ENCODE peak calls at places on chromosome 12, in ten cellular contexts. One of them, this sample, is unnamed.

GRCh38 chr12:10364839-10365681 is 24.8 kb downstream of the KLRK1 start:
- DNase-seq in MM.1S: peak
- DNase-seq in mesenchymal stem cell: peak
- DNase-seq in body of pancreas: peak
- DNase-seq in mesendoderm: peak
- DNase-seq in GM23248: peak
- DNase-seq in fibroblast of pulmonary artery: peak
- DNase-seq in fibroblast of lung: peak
- DNase-seq in cardiac fibroblast: peak
- DNase-seq in Peyer's patch: peak
- DNase-seq in this sample: peak

GRCh38 chr12:5014269-5014668 is 29.4 kb upstream of the KCNA5 start:
- DNase-seq in MM.1S: no peak
- DNase-seq in mesenchymal stem cell: no peak
- DNase-seq in body of pancreas: no peak
- DNase-seq in mesendoderm: no peak
- DNase-seq in GM23248: peak
- DNase-seq in fibroblast of pulmonary artery: no peak
- DNase-seq in fibroblast of lung: peak
- DNase-seq in cardiac fibroblast: no peak
- DNase-seq in Peyer's patch: no peak
- DNase-seq in this sample: no peak

GRCh38 chr12:77120695-77121094 is 55.3 kb upstream of the E2F7 start:
- DNase-seq in MM.1S: no peak
- DNase-seq in mesenchymal stem cell: peak
- DNase-seq in body of pancreas: no peak
- DNase-seq in mesendoderm: no peak
- DNase-seq in GM23248: peak
- DNase-seq in fibroblast of pulmonary artery: peak
- DNase-seq in fibroblast of lung: peak
- DNase-seq in cardiac fibroblast: peak
- DNase-seq in Peyer's patch: no peak
- DNase-seq in this sample: peak

GRCh38 chr12:109762071-109762672 is 48.5 kb downstream of the FAM222A start:
- DNase-seq in MM.1S: no peak
- DNase-seq in mesenchymal stem cell: no peak
- DNase-seq in body of pancreas: no peak
- DNase-seq in mesendoderm: no peak
- DNase-seq in GM23248: no peak
- DNase-seq in fibroblast of pulmonary artery: no peak
- DNase-seq in fibroblast of lung: no peak
- DNase-seq in cardiac fibroblast: no peak
- DNase-seq in Peyer's patch: peak
- DNase-seq in this sample: no peak

GRCh38 chr12:95318071-95318545 is 100.5 kb downstream of the VEZT start:
- DNase-seq in MM.1S: no peak
- DNase-seq in mesenchymal stem cell: peak
- DNase-seq in body of pancreas: no peak
- DNase-seq in mesendoderm: no peak
- DNase-seq in GM23248: peak
- DNase-seq in fibroblast of pulmonary artery: peak
- DNase-seq in fibroblast of lung: peak
- DNase-seq in cardiac fibroblast: peak
- DNase-seq in Peyer's patch: no peak
- DNase-seq in this sample: peak

GRCh38 chr12:113413488-113413939 is 8.7 kb upstream of the SDSL start:
- DNase-seq in MM.1S: no peak
- DNase-seq in mesenchymal stem cell: peak
- DNase-seq in body of pancreas: no peak
- DNase-seq in mesendoderm: peak
- DNase-seq in GM23248: peak
- DNase-seq in fibroblast of pulmonary artery: peak
- DNase-seq in fibroblast of lung: no peak
- DNase-seq in cardiac fibroblast: peak
- DNase-seq in Peyer's patch: no peak
- DNase-seq in this sample: no peak

GRCh38 chr12:120361506-120362208 is 7.3 kb downstream of the MSI1 start:
- DNase-seq in MM.1S: no peak
- DNase-seq in mesenchymal stem cell: peak
- DNase-seq in body of pancreas: peak
- DNase-seq in mesendoderm: peak
- DNase-seq in GM23248: peak
- DNase-seq in fibroblast of pulmonary artery: peak
- DNase-seq in fibroblast of lung: peak
- DNase-seq in cardiac fibroblast: peak
- DNase-seq in Peyer's patch: peak
- DNase-seq in this sample: peak

GRCh38 chr12:10618338-10618987 is 5.1 kb upstream of the MAGOHB start:
- DNase-seq in MM.1S: no peak
- DNase-seq in mesenchymal stem cell: peak
- DNase-seq in body of pancreas: no peak
- DNase-seq in mesendoderm: no peak
- DNase-seq in GM23248: peak
- DNase-seq in fibroblast of pulmonary artery: peak
- DNase-seq in fibroblast of lung: peak
- DNase-seq in cardiac fibroblast: peak
- DNase-seq in Peyer's patch: no peak
- DNase-seq in this sample: peak

GRCh38 chr12:106066726-106067325 is 71.9 kb downstream of the NUAK1 start:
- DNase-seq in MM.1S: no peak
- DNase-seq in mesenchymal stem cell: no peak
- DNase-seq in body of pancreas: no peak
- DNase-seq in mesendoderm: no peak
- DNase-seq in GM23248: no peak
- DNase-seq in fibroblast of pulmonary artery: no peak
- DNase-seq in fibroblast of lung: no peak
- DNase-seq in cardiac fibroblast: no peak
- DNase-seq in Peyer's patch: no peak
- DNase-seq in this sample: no peak

GRCh38 chr12:47270782-47271664 is 191.3 kb upstream of the AMIGO2 start:
- DNase-seq in MM.1S: peak
- DNase-seq in mesenchymal stem cell: peak
- DNase-seq in body of pancreas: no peak
- DNase-seq in mesendoderm: no peak
- DNase-seq in GM23248: peak
- DNase-seq in fibroblast of pulmonary artery: peak
- DNase-seq in fibroblast of lung: peak
- DNase-seq in cardiac fibroblast: peak
- DNase-seq in Peyer's patch: no peak
- DNase-seq in this sample: peak

GRCh38 chr12:120321382-120322202 is 6.0 kb downstream of the PLA2G1B start:
- DNase-seq in MM.1S: no peak
- DNase-seq in mesenchymal stem cell: no peak
- DNase-seq in body of pancreas: peak
- DNase-seq in mesendoderm: no peak
- DNase-seq in GM23248: no peak
- DNase-seq in fibroblast of pulmonary artery: no peak
- DNase-seq in fibroblast of lung: no peak
- DNase-seq in cardiac fibroblast: no peak
- DNase-seq in Peyer's patch: no peak
- DNase-seq in this sample: no peak

GRCh38 chr12:114174326-114174725 is 208.2 kb upstream of the RBM19 start:
- DNase-seq in MM.1S: no peak
- DNase-seq in mesenchymal stem cell: no peak
- DNase-seq in body of pancreas: no peak
- DNase-seq in mesendoderm: no peak
- DNase-seq in GM23248: no peak
- DNase-seq in fibroblast of pulmonary artery: no peak
- DNase-seq in fibroblast of lung: no peak
- DNase-seq in cardiac fibroblast: no peak
- DNase-seq in Peyer's patch: no peak
- DNase-seq in this sample: no peak

GRCh38 chr12:104547239-104547638 is 90.5 kb downstream of the CHST11 start:
- DNase-seq in MM.1S: no peak
- DNase-seq in mesenchymal stem cell: no peak
- DNase-seq in body of pancreas: no peak
- DNase-seq in mesendoderm: no peak
- DNase-seq in GM23248: no peak
- DNase-seq in fibroblast of pulmonary artery: no peak
- DNase-seq in fibroblast of lung: no peak
- DNase-seq in cardiac fibroblast: no peak
- DNase-seq in Peyer's patch: no peak
- DNase-seq in this sample: no peak

GRCh38 chr12:66288121-66288520 is 14.2 kb upstream of the HELB start:
- DNase-seq in MM.1S: no peak
- DNase-seq in mesenchymal stem cell: no peak
- DNase-seq in body of pancreas: no peak
- DNase-seq in mesendoderm: no peak
- DNase-seq in GM23248: no peak
- DNase-seq in fibroblast of pulmonary artery: no peak
- DNase-seq in fibroblast of lung: no peak
- DNase-seq in cardiac fibroblast: no peak
- DNase-seq in Peyer's patch: peak
- DNase-seq in this sample: no peak

GRCh38 chr12:76274699-76275098 is 73.5 kb downstream of the BBS10 start:
- DNase-seq in MM.1S: no peak
- DNase-seq in mesenchymal stem cell: peak
- DNase-seq in body of pancreas: no peak
- DNase-seq in mesendoderm: no peak
- DNase-seq in GM23248: peak
- DNase-seq in fibroblast of pulmonary artery: no peak
- DNase-seq in fibroblast of lung: no peak
- DNase-seq in cardiac fibroblast: peak
- DNase-seq in Peyer's patch: no peak
- DNase-seq in this sample: peak

GRCh38 chr12:127785535-127785934 is 481.4 kb upstream of the TMEM132C start:
- DNase-seq in MM.1S: no peak
- DNase-seq in mesenchymal stem cell: no peak
- DNase-seq in body of pancreas: no peak
- DNase-seq in mesendoderm: no peak
- DNase-seq in GM23248: peak
- DNase-seq in fibroblast of pulmonary artery: no peak
- DNase-seq in fibroblast of lung: no peak
- DNase-seq in cardiac fibroblast: peak
- DNase-seq in Peyer's patch: no peak
- DNase-seq in this sample: peak

GRCh38 chr12:128137140-128137539 is 129.8 kb upstream of the TMEM132C start:
- DNase-seq in MM.1S: peak
- DNase-seq in mesenchymal stem cell: no peak
- DNase-seq in body of pancreas: no peak
- DNase-seq in mesendoderm: no peak
- DNase-seq in GM23248: no peak
- DNase-seq in fibroblast of pulmonary artery: no peak
- DNase-seq in fibroblast of lung: no peak
- DNase-seq in cardiac fibroblast: no peak
- DNase-seq in Peyer's patch: no peak
- DNase-seq in this sample: no peak

GRCh38 chr12:32451816-32452215 is 52.5 kb downstream of the FGD4 start:
- DNase-seq in MM.1S: no peak
- DNase-seq in mesenchymal stem cell: no peak
- DNase-seq in body of pancreas: no peak
- DNase-seq in mesendoderm: no peak
- DNase-seq in GM23248: no peak
- DNase-seq in fibroblast of pulmonary artery: no peak
- DNase-seq in fibroblast of lung: no peak
- DNase-seq in cardiac fibroblast: no peak
- DNase-seq in Peyer's patch: no peak
- DNase-seq in this sample: no peak

GRCh38 chr12:68674376-68674775 is 12.4 kb upstream of the NUP107 start:
- DNase-seq in MM.1S: no peak
- DNase-seq in mesenchymal stem cell: no peak
- DNase-seq in body of pancreas: no peak
- DNase-seq in mesendoderm: no peak
- DNase-seq in GM23248: no peak
- DNase-seq in fibroblast of pulmonary artery: no peak
- DNase-seq in fibroblast of lung: no peak
- DNase-seq in cardiac fibroblast: no peak
- DNase-seq in Peyer's patch: no peak
- DNase-seq in this sample: no peak
- H3K4me3 ChIP-seq in MM.1S: no peak
- H3K4me3 ChIP-seq in mesenchymal stem cell: no peak
- H3K4me3 ChIP-seq in body of pancreas: no peak
- H3K4me3 ChIP-seq in mesendoderm: no peak
- H3K4me3 ChIP-seq in GM23248: no peak
- H3K4me3 ChIP-seq in fibroblast of pulmonary artery: no peak
- H3K4me3 ChIP-seq in fibroblast of lung: no peak
- H3K4me3 ChIP-seq in cardiac fibroblast: no peak
- H3K4me3 ChIP-seq in Peyer's patch: no peak
- H3K4me3 ChIP-seq in this sample: no peak

DNA sequence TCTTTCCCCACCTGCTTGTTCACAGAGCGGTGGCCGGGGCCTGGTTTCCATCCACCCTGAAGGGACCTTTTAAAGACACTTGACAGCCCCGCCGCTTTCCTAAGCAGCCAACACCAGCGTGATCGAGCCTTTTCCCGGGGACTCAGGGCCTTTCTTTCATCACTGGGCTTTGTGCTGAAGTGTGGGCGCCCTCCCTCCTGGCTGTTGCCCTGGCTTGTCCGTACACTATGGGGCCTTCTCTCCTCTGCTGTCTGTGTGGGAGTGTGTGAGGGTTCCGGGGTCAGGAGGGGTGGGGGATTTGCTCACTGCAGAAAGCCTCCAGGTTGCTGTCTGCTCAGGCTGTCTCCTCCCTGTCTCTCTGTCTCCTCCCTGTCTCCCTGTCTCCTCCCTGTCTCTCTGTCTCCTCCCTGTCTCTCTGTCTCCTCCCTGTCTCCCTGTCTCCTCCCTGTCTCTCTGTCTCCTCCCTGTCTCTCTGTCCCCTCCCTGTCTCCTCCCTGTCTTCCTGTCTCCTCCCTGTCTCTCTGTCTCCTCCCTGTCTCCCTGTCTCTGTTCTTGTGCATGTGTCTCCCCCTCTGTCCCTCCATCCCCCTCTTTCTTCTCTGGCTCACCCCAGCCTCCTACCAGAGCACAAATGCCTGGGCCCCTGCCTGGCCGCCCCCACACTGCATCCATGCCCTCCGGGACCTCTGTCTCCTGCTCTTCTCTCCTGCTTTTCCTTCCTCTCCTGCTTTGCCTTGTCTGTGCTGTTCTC is 64.7 kb downstream of the CCDC92 start:
- DNase-seq in MM.1S: no peak
- DNase-seq in mesenchymal stem cell: peak
- DNase-seq in body of pancreas: no peak
- DNase-seq in mesendoderm: no peak
- DNase-seq in GM23248: no peak
- DNase-seq in fibroblast of pulmonary artery: peak
- DNase-seq in fibroblast of lung: no peak
- DNase-seq in cardiac fibroblast: peak
- DNase-seq in Peyer's patch: no peak
- DNase-seq in this sample: no peak
- H3K4me3 ChIP-seq in MM.1S: no peak
- H3K4me3 ChIP-seq in mesenchymal stem cell: no peak
- H3K4me3 ChIP-seq in body of pancreas: no peak
- H3K4me3 ChIP-seq in mesendoderm: no peak
- H3K4me3 ChIP-seq in GM23248: no peak
- H3K4me3 ChIP-seq in fibroblast of pulmonary artery: peak
- H3K4me3 ChIP-seq in fibroblast of lung: no peak
- H3K4me3 ChIP-seq in cardiac fibroblast: no peak
- H3K4me3 ChIP-seq in Peyer's patch: no peak
- H3K4me3 ChIP-seq in this sample: no peak

GRCh38 chr12:49548822-49549648 is 10.2 kb downstream of the KCNH3 start:
- DNase-seq in MM.1S: no peak
- DNase-seq in mesenchymal stem cell: peak
- DNase-seq in body of pancreas: no peak
- DNase-seq in mesendoderm: peak
- DNase-seq in GM23248: peak
- DNase-seq in fibroblast of pulmonary artery: no peak
- DNase-seq in fibroblast of lung: peak
- DNase-seq in cardiac fibroblast: peak
- DNase-seq in Peyer's patch: no peak
- DNase-seq in this sample: no peak
- H3K4me3 ChIP-seq in MM.1S: peak
- H3K4me3 ChIP-seq in mesenchymal stem cell: peak
- H3K4me3 ChIP-seq in body of pancreas: no peak
- H3K4me3 ChIP-seq in mesendoderm: no peak
- H3K4me3 ChIP-seq in GM23248: peak
- H3K4me3 ChIP-seq in fibroblast of pulmonary artery: peak
- H3K4me3 ChIP-seq in fibroblast of lung: peak
- H3K4me3 ChIP-seq in cardiac fibroblast: peak
- H3K4me3 ChIP-seq in Peyer's patch: peak
- H3K4me3 ChIP-seq in this sample: peak

GRCh38 chr12:107774349-107775029 is at the start of gene ASCL4:
- DNase-seq in MM.1S: no peak
- DNase-seq in mesenchymal stem cell: no peak
- DNase-seq in body of pancreas: no peak
- DNase-seq in mesendoderm: peak
- DNase-seq in GM23248: no peak
- DNase-seq in fibroblast of pulmonary artery: no peak
- DNase-seq in fibroblast of lung: no peak
- DNase-seq in cardiac fibroblast: no peak
- DNase-seq in Peyer's patch: no peak
- DNase-seq in this sample: no peak
- H3K4me3 ChIP-seq in MM.1S: no peak
- H3K4me3 ChIP-seq in mesenchymal stem cell: no peak
- H3K4me3 ChIP-seq in body of pancreas: no peak
- H3K4me3 ChIP-seq in mesendoderm: no peak
- H3K4me3 ChIP-seq in GM23248: no peak
- H3K4me3 ChIP-seq in fibroblast of pulmonary artery: no peak
- H3K4me3 ChIP-seq in fibroblast of lung: no peak
- H3K4me3 ChIP-seq in cardiac fibroblast: no peak
- H3K4me3 ChIP-seq in Peyer's patch: no peak
- H3K4me3 ChIP-seq in this sample: no peak

This sample was measured in astrocyte.